ENCODE peak calls at places on chromosomes 4 and X, in six cellular contexts. G is lower lobe of right lung; F is PC-3; M is gastrocnemius medialis; E is naive thymus-derived CD4-positive, alpha-beta T cell; W is body of pancreas. N is an unnamed sample. For H3K9me3, the result is how much of the 10 kb centered on the place peaks cover.

GRCh38 chr4:168923526-168924194 is 86.4 kb downstream of the CBR4 start:
- DNase-seq in G (no peak), F (peak), M (peak), E (peak), W (peak), N (peak)

GRCh38 chr4:2930821-2931764 is 32.1 kb downstream of the NOP14 start:
- DNase-seq in G (peak), F (no peak), M (no peak), E (no peak), W (peak), N (no peak)

GRCh38 chrX:43500996-43501694 is 155.0 kb upstream of the MAOA start:
- DNase-seq in G (no peak), F (no peak), M (no peak), E (no peak), W (no peak), N (no peak)

GRCh38 chrX:111881715-111882114 is 5.7 kb downstream of the TRPC5OS start:
- DNase-seq in G (no peak), F (no peak), M (no peak), E (no peak), W (no peak), N (no peak)

GRCh38 chr4:155173371-155173770 is 35.1 kb upstream of the NPY2R start:
- DNase-seq in G (no peak), F (peak), M (no peak), E (no peak), W (no peak), N (no peak)

GRCh38 chrX:139203681-139204575 is 326.6 kb upstream of the F9 start:
- DNase-seq in G (peak), F (peak), M (no peak), E (no peak), W (peak), N (no peak)

GRCh38 chr4:173752610-173753009 is 222.6 kb upstream of the HAND2 start:
- DNase-seq in G (no peak), F (peak), M (no peak), E (no peak), W (peak), N (no peak)

GRCh38 chr4:171130126-171130801 is 682.9 kb upstream of the GALNTL6 start:
- DNase-seq in G (no peak), F (no peak), M (no peak), E (no peak), W (peak), N (no peak)

GRCh38 chr4:180197471-180197870 is 2045.7 kb upstream of the TENM3 start:
- DNase-seq in G (no peak), F (no peak), M (no peak), E (no peak), W (no peak), N (no peak)

GRCh38 chrX:18353931-18354368 is 538 bp downstream of the SCML2 start:
- DNase-seq in G (no peak), F (peak), M (no peak), E (peak), W (peak), N (no peak)

GRCh38 chr4:78168029-78168428 is 110.9 kb downstream of the FRAS1 start:
- DNase-seq in G (no peak), F (no peak), M (no peak), E (no peak), W (no peak), N (no peak)

GRCh38 chr4:122500852-122501501 is 44.5 kb upstream of the IL2 start:
- DNase-seq in G (no peak), F (no peak), M (no peak), E (no peak), W (peak), N (no peak)

GRCh38 chr4:138666366-138666765 is 349.2 kb upstream of the NOCT start:
- DNase-seq in G (no peak), F (no peak), M (no peak), E (no peak), W (no peak), N (no peak)

GRCh38 chrX:84133023-84133422 is 55.0 kb downstream of the RPS6KA6 start:
- DNase-seq in G (no peak), F (no peak), M (no peak), E (no peak), W (no peak), N (no peak)

GRCh38 chrX:24426921-24427746 is 38.0 kb upstream of the PDK3 start:
- DNase-seq in G (no peak), F (no peak), M (no peak), E (no peak), W (no peak), N (no peak)

GRCh38 chr4:138756519-138756918 is 259.1 kb upstream of the NOCT start:
- DNase-seq in G (no peak), F (peak), M (no peak), E (no peak), W (no peak), N (no peak)

GRCh38 chr4:123397276-123398150 is 918 bp downstream of the SPRY1 start:
- DNase-seq in G (peak), F (peak), M (peak), E (peak), W (peak), N (peak)

GRCh38 chr4:7622371-7622770 is 187.6 kb upstream of the PSAPL1 start:
- DNase-seq in G (no peak), F (no peak), M (no peak), E (no peak), W (no peak), N (no peak)

GRCh38 chr4:41505161-41505653 is 32.8 kb upstream of the LIMCH1 start:
- DNase-seq in G (no peak), F (peak), M (no peak), E (no peak), W (peak), N (no peak)

GRCh38 chr4:5220028-5220427 is 168.7 kb downstream of the STK32B start:
- DNase-seq in G (no peak), F (peak), M (no peak), E (no peak), W (no peak), N (no peak)

GRCh38 chrX:10199212-10199611 is 42.4 kb downstream of the CLCN4 start:
- DNase-seq in G (peak), F (no peak), M (no peak), E (no peak), W (no peak), N (no peak)

GRCh38 chr4:13276357-13276756 is 207.8 kb downstream of the RAB28 start:
- DNase-seq in G (no peak), F (no peak), M (no peak), E (no peak), W (no peak), N (no peak)
- H3K9me3 ChIP-seq in G (under half), F (under half), M (under half), E (under half), W (under half), N (under half)

GRCh38 chrX:145609951-145610511 is 207.6 kb upstream of the SLITRK2 start:
- DNase-seq in G (no peak), F (peak), M (no peak), E (no peak), W (no peak), N (no peak)
- H3K9me3 ChIP-seq in G (under half), F (under half), M (under half), E (under half), W (under half), N (under half)

GRCh38 chr4:137430171-137430570 is 102.1 kb downstream of the PCDH18 start:
- DNase-seq in G (no peak), F (no peak), M (no peak), E (no peak), W (no peak), N (no peak)
- H3K9me3 ChIP-seq in G (under half), F (under half), M (under half), E (under half), W (under half), N (under half)

GRCh38 chrX:56468441-56468840 is 95.0 kb upstream of the UBQLN2 start:
- DNase-seq in G (no peak), F (no peak), M (no peak), E (no peak), W (no peak), N (no peak)
- H3K9me3 ChIP-seq in G (under half), F (under half), M (under half), E (under half), W (under half), N (under half)